ENCODE peak calls at places on chromosomes 13 and 19, in five cellular contexts. G is sigmoid colon, I is breast epithelium, T is suprapubic skin, B is HCT116. X is an unnamed sample.

GRCh38 chr13:94556016-94556415 is 39.9 kb downstream of the TGDS start:
- DNase-seq in G (no peak), I (no peak), T (no peak), B (no peak), X (no peak)

GRCh38 chr19:23116802-23117571 is at the start of gene ZNF730:
- DNase-seq in G (no peak), I (no peak), T (peak), B (no peak), X (peak)

GRCh38 chr13:91144054-91144453 is 203.4 kb upstream of the MIR17HG start:
- DNase-seq in G (no peak), I (no peak), T (no peak), B (no peak), X (no peak)

GRCh38 chr19:52171321-52172169 is at the start of gene ZNF836:
- DNase-seq in G (peak), I (peak), T (peak), B (no peak), X (peak)

GRCh38 chr19:49470615-49470978 is 3.4 kb upstream of the FLT3LG start:
- DNase-seq in G (no peak), I (no peak), T (no peak), B (no peak), X (no peak)

GRCh38 chr13:37138169-37138568 is 32.7 kb upstream of the CSNK1A1L start:
- DNase-seq in G (no peak), I (no peak), T (no peak), B (peak), X (no peak)

GRCh38 chr19:30649934-30650614 is 277.9 kb downstream of the ZNF536 start:
- DNase-seq in G (no peak), I (no peak), T (no peak), B (peak), X (no peak)

GRCh38 chr19:48768989-48769713 is 13.8 kb downstream of the FGF21 start:
- DNase-seq in G (no peak), I (no peak), T (no peak), B (no peak), X (no peak)

GRCh38 chr19:45645631-45646344 is 6.6 kb upstream of the EML2 start:
- DNase-seq in G (peak), I (peak), T (peak), B (peak), X (peak)

GRCh38 chr13:101785858-101786257 is 333.4 kb downstream of the ITGBL1 start:
- DNase-seq in G (no peak), I (no peak), T (no peak), B (peak), X (no peak)

GRCh38 chr13:36875955-36876354 is 44.1 kb downstream of the SMAD9 start:
- DNase-seq in G (no peak), I (no peak), T (no peak), B (no peak), X (no peak)

GRCh38 chr13:111881700-111882099 is 185.2 kb upstream of the SOX1 start:
- DNase-seq in G (no peak), I (no peak), T (no peak), B (no peak), X (no peak)

GRCh38 chr19:54041969-54042606 is 21.6 kb downstream of the VSTM1 start:
- DNase-seq in G (no peak), I (no peak), T (no peak), B (no peak), X (no peak)

GRCh38 chr19:5108123-5108613 is 139.3 kb downstream of the KDM4B start:
- DNase-seq in G (no peak), I (no peak), T (no peak), B (no peak), X (no peak)

GRCh38 chr13:29583073-29583785 is 12.3 kb downstream of the SLC7A1 start:
- DNase-seq in G (no peak), I (no peak), T (no peak), B (no peak), X (no peak)

GRCh38 chr19:47124937-47125668 is 5.5 kb upstream of the SAE1 start:
- DNase-seq in G (no peak), I (no peak), T (no peak), B (peak), X (peak)

GRCh38 chr19:34733266-34733825 is 697 bp upstream of the ZNF181 start:
- DNase-seq in G (peak), I (no peak), T (no peak), B (no peak), X (no peak)
- TF ChIP-seq POLR2A in G (peak), I (no peak), T (peak), B (peak), X (peak)

GRCh38 chr13:23547000-23547590 is 23.1 kb upstream of the TNFRSF19 start:
- DNase-seq in G (peak), I (no peak), T (no peak), B (no peak), X (peak)
- TF ChIP-seq POLR2AphosphoS5 in G (peak), I (no peak), T (no peak), B (no peak), X (no peak)

DNA sequence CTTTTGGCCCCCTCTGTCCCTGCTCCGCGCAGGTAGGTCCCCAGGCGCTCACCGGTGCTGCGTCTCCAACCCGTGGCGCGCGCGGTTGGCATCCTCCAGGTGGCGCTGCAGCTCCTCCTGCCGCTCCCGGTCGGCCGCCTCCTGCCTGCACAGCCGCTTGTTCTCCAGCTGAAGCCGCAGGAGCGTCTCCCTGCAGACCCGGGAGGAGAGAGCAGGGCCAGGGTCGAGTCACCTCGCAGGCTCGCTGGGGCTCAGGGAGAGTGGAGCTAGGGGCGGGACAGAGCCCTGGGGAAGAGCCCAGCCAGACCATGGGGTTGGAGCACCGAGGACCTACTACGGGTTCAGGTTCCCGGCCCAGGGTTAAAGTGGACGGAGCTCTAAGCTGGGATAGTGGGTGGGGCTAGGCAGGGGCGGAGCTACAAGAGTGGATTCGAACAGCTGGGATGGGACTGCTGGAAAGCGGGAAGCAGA is 9.3 kb downstream of the HOOK2 start:
- DNase-seq in G (peak), I (peak), T (no peak), B (no peak), X (peak)
- TF ChIP-seq POLR2A in G (no peak), I (no peak), T (no peak), B (no peak), X (no peak)

DNA sequence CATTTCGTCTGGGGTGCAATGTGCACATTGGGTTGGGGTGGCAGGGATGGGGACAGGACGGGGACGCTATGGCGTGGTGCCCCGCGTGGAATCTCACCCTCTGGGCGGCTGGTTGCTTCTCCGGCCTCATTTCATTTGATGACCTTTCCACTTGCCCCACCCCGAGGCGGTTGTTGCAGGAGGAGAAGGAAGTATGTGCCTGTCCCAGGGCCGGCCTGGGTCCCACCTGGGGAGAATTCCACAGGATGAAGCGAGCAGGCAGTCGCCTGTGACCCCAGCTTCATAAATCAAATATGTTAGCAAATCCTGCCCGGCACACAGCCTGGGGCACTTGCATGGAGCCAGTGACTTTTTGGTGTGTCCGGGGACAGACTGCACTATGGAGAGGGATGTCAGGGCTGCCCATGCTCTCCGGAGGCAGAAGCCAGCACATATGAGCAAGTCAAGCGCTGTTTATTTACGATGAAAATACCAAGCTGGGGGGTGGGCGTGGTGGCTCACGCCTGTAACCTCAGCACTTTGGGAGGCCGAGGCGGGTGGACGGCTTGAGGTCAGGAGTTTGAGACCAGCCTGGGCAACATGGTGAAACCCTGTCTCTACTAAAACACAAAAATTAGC is 19.7 kb upstream of the ZBTB7A start:
- DNase-seq in G (no peak), I (no peak), T (no peak), B (no peak), X (no peak)
- TF ChIP-seq POLR2AphosphoS5 in G (no peak), I (no peak), T (no peak), B (no peak), X (no peak)

GRCh38 chr19:41871573-41872383 is 5.3 kb upstream of the CD79A start:
- DNase-seq in G (peak), I (no peak), T (no peak), B (no peak), X (peak)
- TF ChIP-seq POLR2A in G (no peak), I (no peak), T (no peak), B (no peak), X (no peak)

GRCh38 chr19:7247160-7247559 is 47.1 kb downstream of the INSR start:
- DNase-seq in G (no peak), I (peak), T (no peak), B (no peak), X (no peak)
- TF ChIP-seq POLR2AphosphoS5 in G (no peak), I (peak), T (no peak), B (no peak), X (no peak)

DNA sequence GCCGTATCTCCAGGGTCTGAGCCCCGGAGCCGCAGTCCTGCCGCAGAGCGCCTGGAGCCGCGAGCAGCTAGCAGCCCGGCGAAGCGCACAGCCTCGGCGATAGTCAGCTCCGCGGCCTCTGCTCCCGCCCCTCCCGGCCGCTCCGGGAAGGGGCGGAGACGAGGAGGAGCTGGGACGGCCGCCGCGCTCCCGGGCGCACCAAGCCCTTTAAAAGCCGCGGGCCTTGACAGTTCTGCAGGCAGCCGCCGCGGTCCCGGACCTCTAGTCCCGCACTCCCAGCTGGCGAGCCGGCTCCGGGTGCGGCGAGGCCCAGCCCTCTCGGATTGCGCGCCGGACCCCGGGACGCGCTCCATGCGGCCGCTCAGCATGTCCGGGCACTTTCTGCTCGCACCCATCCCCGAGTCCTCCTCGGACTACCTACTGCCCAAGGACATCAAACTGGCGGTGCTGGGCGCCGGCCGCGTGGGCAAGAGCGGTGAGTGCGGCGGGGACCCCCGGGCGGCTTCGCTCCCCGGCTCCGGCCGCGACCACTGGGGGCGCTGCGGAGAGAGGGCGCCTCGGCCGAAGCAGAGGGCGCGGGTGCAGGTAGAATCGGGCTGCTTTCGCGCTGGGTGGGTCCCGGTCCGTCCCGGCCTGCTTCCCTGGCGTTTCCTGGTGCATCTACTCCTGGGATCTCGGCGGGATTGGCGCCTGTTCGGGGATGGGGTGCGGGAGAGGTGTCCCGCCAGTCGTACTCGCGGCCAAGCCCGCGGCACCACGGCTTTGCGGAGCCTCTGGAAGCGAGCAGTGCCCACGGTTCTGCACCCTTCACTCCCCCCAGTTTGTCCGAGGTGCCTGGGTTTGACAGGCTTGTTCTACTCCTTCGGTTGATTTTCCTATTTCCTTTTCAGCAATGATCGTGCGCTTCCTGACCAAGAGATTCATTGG is at the start of gene RASL11A:
- DNase-seq in G (peak), I (peak), T (peak), B (peak), X (peak)
- TF ChIP-seq POLR2A in G (peak), I (no peak), T (peak), B (peak), X (peak)

DNA sequence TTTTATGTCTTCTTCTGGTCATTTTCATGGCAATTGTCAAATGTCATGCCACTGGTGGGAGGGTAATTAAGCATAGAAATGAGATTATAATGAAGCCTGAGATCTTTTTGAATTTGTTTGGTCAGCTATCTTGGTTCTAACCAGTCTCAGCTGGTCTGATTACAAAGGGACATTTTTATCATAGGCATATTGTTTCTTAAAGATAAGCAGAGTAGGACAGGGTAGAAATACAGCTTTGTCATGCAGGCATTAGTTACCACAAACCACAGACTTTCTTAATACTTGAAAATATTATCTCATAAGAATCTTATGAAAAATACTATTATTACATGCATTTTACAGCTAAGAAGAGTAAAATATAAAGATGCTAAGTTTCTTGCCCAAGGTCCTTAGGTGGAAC is 1761.5 kb downstream of the PCDH9 start:
- DNase-seq in G (no peak), I (no peak), T (no peak), B (no peak), X (no peak)
- TF ChIP-seq POLR2AphosphoS5 in G (no peak), I (no peak), T (no peak), B (no peak), X (no peak)

X was measured in upper lobe of left lung.